ENCODE peak calls at places on chromosomes 12 and 14, in eight cellular contexts. W, I, U, E, T, O, Z and L are unnamed samples.

GRCh38 chr14:104131968-104132732 is 6.2 kb upstream of the KIF26A start:
- DNase-seq in W (peak; percentile 3), I (no peak), U (no peak), E (peak; percentile 38), T (no peak), O (no peak), Z (no peak), L (no peak)

GRCh38 chr14:92460916-92461579 is 52.5 kb upstream of the RIN3 start:
- DNase-seq in W (no peak), I (peak; percentile 82), U (peak; percentile 73), E (no peak), T (no peak), O (peak; percentile 24), Z (no peak), L (no peak)

GRCh38 chr12:47793015-47793681 is 20.1 kb downstream of the SLC48A1 start:
- DNase-seq in W (no peak), I (no peak), U (no peak), E (no peak), T (no peak), O (no peak), Z (no peak), L (no peak)

GRCh38 chr12:98064501-98064900 is 450.9 kb upstream of the TMPO start:
- DNase-seq in W (no peak), I (no peak), U (no peak), E (no peak), T (no peak), O (no peak), Z (no peak), L (no peak)

GRCh38 chr14:75404843-75405242 is 23.0 kb upstream of the JDP2 start:
- DNase-seq in W (no peak), I (no peak), U (no peak), E (no peak), T (no peak), O (no peak), Z (peak; percentile 71), L (no peak)

GRCh38 chr12:45292486-45293195 is 76.7 kb downstream of the ANO6 start:
- DNase-seq in W (no peak), I (peak; percentile 29), U (no peak), E (peak; percentile 58), T (no peak), O (no peak), Z (no peak), L (no peak)

GRCh38 chr12:109064143-109064542 is 11.8 kb downstream of the USP30 start:
- DNase-seq in W (no peak), I (no peak), U (no peak), E (no peak), T (no peak), O (no peak), Z (no peak), L (no peak)

GRCh38 chr14:96635850-96636249 is 133.7 kb downstream of the PAPOLA start:
- DNase-seq in W (no peak), I (no peak), U (no peak), E (no peak), T (no peak), O (peak; percentile 9), Z (peak; percentile 21), L (no peak)

GRCh38 chr12:68349083-68349700 is 17.0 kb upstream of the MDM1 start:
- DNase-seq in W (no peak), I (peak; percentile 22), U (no peak), E (no peak), T (no peak), O (no peak), Z (no peak), L (no peak)

GRCh38 chr14:54597795-54598443 is 31.0 kb downstream of the SAMD4A start:
- DNase-seq in W (no peak), I (peak; percentile 70), U (no peak), E (no peak), T (no peak), O (no peak), Z (no peak), L (no peak)

GRCh38 chr14:20332386-20332945 is 613 bp downstream of the CCNB1IP1 start:
- DNase-seq in W (no peak), I (no peak), U (peak; percentile 23), E (no peak), T (no peak), O (no peak), Z (no peak), L (no peak)

GRCh38 chr12:63149884-63150254 is 1.1 kb downstream of the AVPR1A start:
- DNase-seq in W (no peak), I (no peak), U (no peak), E (no peak), T (no peak), O (no peak), Z (no peak), L (no peak)
- H3K4me3 ChIP-seq in W (peak overlapping the region; percentile 68), I (no peak overlapping the region), U (no peak overlapping the region), E (peak overlapping the region; percentile 64), T (no peak overlapping the region), O (peak overlapping the region; percentile 39), Z (no peak overlapping the region), L (no peak overlapping the region)

DNA sequence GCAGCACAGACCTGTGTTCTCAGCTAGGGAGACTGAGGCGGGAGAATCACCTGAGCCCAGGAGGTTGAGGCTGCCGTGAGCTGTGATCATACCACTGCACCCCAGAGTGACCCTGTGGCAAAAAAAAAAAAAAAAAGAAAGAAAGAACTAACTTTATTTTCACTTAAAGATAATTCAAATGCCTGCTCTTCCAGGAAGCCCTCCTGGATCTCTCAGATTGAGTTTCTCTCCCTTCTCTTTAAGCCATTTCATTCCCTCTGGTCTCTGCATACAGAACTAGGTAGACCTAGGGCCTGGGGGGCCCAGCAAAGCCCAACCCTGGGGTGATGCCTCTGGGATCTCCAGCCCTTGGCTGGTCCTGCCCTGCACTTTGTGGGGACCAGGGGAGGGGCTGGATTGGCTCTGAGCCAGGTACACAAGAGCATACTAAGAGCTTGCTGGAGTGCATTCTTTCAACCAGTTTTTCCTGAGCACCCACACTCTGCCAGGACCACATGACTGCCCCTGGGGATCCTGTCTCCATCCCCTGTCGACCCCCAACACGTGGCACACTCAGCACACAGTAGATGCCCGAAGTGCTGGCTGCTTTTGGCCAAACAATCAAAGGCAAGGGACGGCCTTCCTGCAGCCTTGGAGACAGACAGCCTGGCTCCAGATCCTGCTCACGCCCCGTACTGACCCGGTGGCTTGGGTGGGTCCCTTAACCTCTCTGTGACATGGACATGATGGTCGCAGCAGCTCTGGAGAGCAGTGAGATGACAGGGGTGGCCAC is 52.7 kb downstream of the CYP46A1 start:
- DNase-seq in W (peak; percentile 74), I (no peak), U (no peak), E (no peak), T (no peak), O (no peak), Z (no peak), L (no peak)
- H3K4me3 ChIP-seq in W (peak overlapping the region; percentile 38), I (no peak overlapping the region), U (no peak overlapping the region), E (peak overlapping the region; percentile 71), T (no peak overlapping the region), O (peak overlapping the region; percentile 61), Z (no peak overlapping the region), L (no peak overlapping the region)

DNA sequence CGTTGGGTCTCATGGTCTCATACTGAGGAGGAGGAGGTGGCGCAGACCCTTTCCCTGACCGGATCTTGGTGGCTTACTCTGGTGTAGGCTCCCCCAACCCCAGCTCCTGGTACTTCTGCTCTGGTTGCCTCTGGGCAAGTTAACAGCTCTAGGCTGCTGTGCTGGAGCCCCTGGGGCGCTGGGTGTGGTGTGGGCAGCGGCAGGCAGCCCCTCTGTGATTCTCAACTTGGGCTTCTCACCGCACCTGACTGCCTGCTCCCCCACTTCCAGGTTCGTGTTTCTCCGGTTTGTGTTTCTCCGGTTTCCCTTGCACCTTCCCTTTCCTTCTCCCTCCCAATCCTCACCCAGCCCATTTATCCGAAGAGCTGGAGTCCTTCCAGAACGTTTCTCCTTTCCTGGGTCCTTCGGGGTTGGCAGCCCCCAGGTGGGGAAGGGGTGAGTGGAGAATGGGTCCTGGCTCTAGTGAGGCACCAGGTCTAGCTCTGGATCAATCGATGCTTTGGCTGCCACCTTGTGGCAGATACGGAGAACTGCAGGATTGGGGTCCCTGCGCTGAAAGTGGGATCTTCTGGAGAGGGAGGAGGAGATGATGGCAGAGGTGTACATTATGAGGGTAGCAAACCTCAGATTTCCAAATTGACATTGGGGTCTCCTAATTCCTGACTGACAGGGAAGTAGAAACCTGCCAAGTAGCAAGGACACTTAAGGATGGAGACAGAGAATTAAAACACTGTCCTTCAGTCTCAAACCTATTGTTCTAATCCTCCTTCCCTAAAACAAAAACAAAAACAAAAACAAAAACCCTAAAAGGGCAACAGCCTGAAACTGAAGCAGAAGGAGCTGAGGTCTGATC is 8.3 kb downstream of the CISTR start:
- DNase-seq in W (peak; percentile 40), I (peak; percentile 48), U (peak; percentile 64), E (peak; percentile 69), T (peak; percentile 71), O (peak; percentile 61), Z (peak; percentile 64), L (peak; percentile 50)
- H3K4me3 ChIP-seq in W (no peak overlapping the region), I (no peak overlapping the region), U (no peak overlapping the region), E (no peak overlapping the region), T (no peak overlapping the region), O (no peak overlapping the region), Z (no peak overlapping the region), L (no peak overlapping the region)

GRCh38 chr12:57238854-57239554 is 9.5 kb downstream of the SHMT2 start:
- DNase-seq in W (peak; percentile 89), I (peak; percentile 82), U (peak; percentile 91), E (peak; percentile 95), T (peak; percentile 87), O (peak; percentile 89), Z (peak; percentile 88), L (peak; percentile 67)

GRCh38 chr12:57239587-57240068 is 10.1 kb downstream of the SHMT2 start:
- DNase-seq in W (no peak), I (no peak), U (no peak), E (no peak), T (no peak), O (no peak), Z (no peak), L (no peak)

GRCh38 chr12:57237653-57237951 is 8.1 kb downstream of the SHMT2 start:
- DNase-seq in W (no peak), I (no peak), U (no peak), E (no peak), T (no peak), O (no peak), Z (no peak), L (no peak)

GRCh38 chr12:57236925-57237652 is 7.6 kb downstream of the SHMT2 start:
- DNase-seq in W (peak; percentile 74), I (no peak), U (no peak), E (peak; percentile 63), T (no peak), O (no peak), Z (no peak), L (no peak)

GRCh38 chr12:57237952-57238853 is 8.7 kb downstream of the SHMT2 start:
- DNase-seq in W (no peak), I (no peak), U (no peak), E (peak; percentile 68), T (no peak), O (no peak), Z (no peak), L (no peak)
- H3K4me3 ChIP-seq in W (peak overlapping the region; percentile 52), I (no peak overlapping the region), U (peak overlapping the region; percentile 72), E (peak overlapping the region; percentile 65), T (peak overlapping the region; percentile 52), O (peak overlapping the region; percentile 38), Z (no peak overlapping the region), L (peak overlapping the region; percentile 65)

GRCh38 chr14:102998393-102998792 is 59.0 kb downstream of the CDC42BPB start:
- DNase-seq in W (no peak), I (peak; percentile 78), U (no peak), E (peak; percentile 23), T (no peak), O (no peak), Z (no peak), L (no peak)
- H3K4me3 ChIP-seq in W (no peak overlapping the region), I (no peak overlapping the region), U (no peak overlapping the region), E (no peak overlapping the region), T (no peak overlapping the region), O (no peak overlapping the region), Z (no peak overlapping the region), L (no peak overlapping the region)

GRCh38 chr14:83463500-83464098 is 1929.9 kb upstream of the SEL1L start:
- DNase-seq in W (peak; percentile 10), I (peak; percentile 70), U (peak; percentile 73), E (no peak), T (no peak), O (peak; percentile 29), Z (peak; percentile 36), L (peak; percentile 44)
- H3K4me3 ChIP-seq in W (no peak overlapping the region), I (no peak overlapping the region), U (no peak overlapping the region), E (no peak overlapping the region), T (no peak overlapping the region), O (no peak overlapping the region), Z (no peak overlapping the region), L (no peak overlapping the region)